ENCODE peak calls at places on chromosomes 5 and 9, in four cellular contexts. One of them, this sample, is unnamed.

GRCh38 chr5:160390787-160391696 is 8.8 kb downstream of the FAM200C start:
- DNase-seq in ovary: no peak
- DNase-seq in RWPE1: no peak
- DNase-seq in A673: peak
- DNase-seq in this sample: no peak

GRCh38 chr5:134511796-134512660 is 13.4 kb upstream of the JADE2 start:
- DNase-seq in RWPE1: peak
- DNase-seq in ovary: peak
- DNase-seq in A673: no peak
- DNase-seq in this sample: no peak

GRCh38 chr5:176660860-176661641 is 13.8 kb downstream of the TSPAN17 start:
- DNase-seq in ovary: peak
- DNase-seq in A673: peak
- DNase-seq in RWPE1: peak
- DNase-seq in this sample: peak

GRCh38 chr9:73167614-73168013 is 15.9 kb downstream of the ANXA1 start:
- DNase-seq in ovary: no peak
- DNase-seq in A673: no peak
- DNase-seq in RWPE1: no peak
- DNase-seq in this sample: no peak

GRCh38 chr9:92481029-92481633 is 1.2 kb downstream of the ASPN start:
- DNase-seq in A673: peak
- DNase-seq in RWPE1: peak
- DNase-seq in ovary: no peak
- DNase-seq in this sample: no peak

GRCh38 chr5:127697894-127698600 is 5.1 kb upstream of the CCDC192 start:
- DNase-seq in A673: no peak
- DNase-seq in ovary: no peak
- DNase-seq in RWPE1: peak
- DNase-seq in this sample: no peak

GRCh38 chr9:87641067-87641466 is 84.9 kb upstream of the CTSL start:
- DNase-seq in RWPE1: no peak
- DNase-seq in ovary: no peak
- DNase-seq in A673: no peak
- DNase-seq in this sample: no peak

GRCh38 chr9:133378408-133378962 is 2.3 kb downstream of the STKLD1 start:
- DNase-seq in ovary: no peak
- DNase-seq in RWPE1: no peak
- DNase-seq in A673: no peak
- DNase-seq in this sample: no peak

GRCh38 chr9:84031534-84031933 is 50.9 kb downstream of the RMI1 start:
- DNase-seq in RWPE1: no peak
- DNase-seq in ovary: no peak
- DNase-seq in A673: no peak
- DNase-seq in this sample: no peak

GRCh38 chr5:1507961-1508678 is 15.6 kb downstream of the LPCAT1 start:
- DNase-seq in A673: no peak
- DNase-seq in ovary: peak
- DNase-seq in RWPE1: no peak
- DNase-seq in this sample: no peak

GRCh38 chr9:91825866-91826265 is 124.2 kb downstream of the ROR2 start:
- DNase-seq in RWPE1: no peak
- DNase-seq in A673: no peak
- DNase-seq in ovary: no peak
- DNase-seq in this sample: no peak

GRCh38 chr9:30732060-30732459 is 1652.4 kb upstream of the ACO1 start:
- DNase-seq in ovary: no peak
- DNase-seq in A673: no peak
- DNase-seq in RWPE1: no peak
- DNase-seq in this sample: no peak

GRCh38 chr5:122498163-122498562 is 186.1 kb downstream of the SNCAIP start:
- DNase-seq in RWPE1: no peak
- DNase-seq in A673: peak
- DNase-seq in ovary: peak
- DNase-seq in this sample: no peak

GRCh38 chr5:177358333-177358939 is 712 bp downstream of the RGS14 start:
- DNase-seq in RWPE1: no peak
- DNase-seq in ovary: no peak
- DNase-seq in A673: no peak
- DNase-seq in this sample: no peak

GRCh38 chr9:109283012-109283411 is 37.8 kb downstream of the EPB41L4B start:
- DNase-seq in RWPE1: no peak
- DNase-seq in ovary: no peak
- DNase-seq in A673: no peak
- DNase-seq in this sample: no peak

GRCh38 chr5:173029499-173029921 is 26.6 kb upstream of the CREBRF start:
- DNase-seq in ovary: no peak
- DNase-seq in A673: no peak
- DNase-seq in RWPE1: no peak
- DNase-seq in this sample: no peak

GRCh38 chr5:135242021-135242480 is 157.0 kb downstream of the MACROH2A1 start:
- DNase-seq in A673: no peak
- DNase-seq in ovary: no peak
- DNase-seq in RWPE1: peak
- DNase-seq in this sample: no peak

GRCh38 chr9:26264709-26265601 is 586.7 kb upstream of the TUSC1 start:
- DNase-seq in RWPE1: no peak
- DNase-seq in A673: peak
- DNase-seq in ovary: no peak
- DNase-seq in this sample: no peak

GRCh38 chr5:180098526-180098925 is 27.0 kb upstream of the RNF130 start:
- DNase-seq in RWPE1: no peak
- DNase-seq in A673: no peak
- DNase-seq in ovary: no peak
- DNase-seq in this sample: no peak

GRCh38 chr5:105573575-105573974 is 2011.0 kb upstream of the NUDT12 start:
- DNase-seq in A673: no peak
- DNase-seq in RWPE1: no peak
- DNase-seq in ovary: no peak
- DNase-seq in this sample: no peak

GRCh38 chr5:54895816-54896341 is 89.5 kb downstream of the ESM1 start:
- DNase-seq in A673: peak
- DNase-seq in RWPE1: peak
- DNase-seq in ovary: no peak
- DNase-seq in this sample: no peak

DNA sequence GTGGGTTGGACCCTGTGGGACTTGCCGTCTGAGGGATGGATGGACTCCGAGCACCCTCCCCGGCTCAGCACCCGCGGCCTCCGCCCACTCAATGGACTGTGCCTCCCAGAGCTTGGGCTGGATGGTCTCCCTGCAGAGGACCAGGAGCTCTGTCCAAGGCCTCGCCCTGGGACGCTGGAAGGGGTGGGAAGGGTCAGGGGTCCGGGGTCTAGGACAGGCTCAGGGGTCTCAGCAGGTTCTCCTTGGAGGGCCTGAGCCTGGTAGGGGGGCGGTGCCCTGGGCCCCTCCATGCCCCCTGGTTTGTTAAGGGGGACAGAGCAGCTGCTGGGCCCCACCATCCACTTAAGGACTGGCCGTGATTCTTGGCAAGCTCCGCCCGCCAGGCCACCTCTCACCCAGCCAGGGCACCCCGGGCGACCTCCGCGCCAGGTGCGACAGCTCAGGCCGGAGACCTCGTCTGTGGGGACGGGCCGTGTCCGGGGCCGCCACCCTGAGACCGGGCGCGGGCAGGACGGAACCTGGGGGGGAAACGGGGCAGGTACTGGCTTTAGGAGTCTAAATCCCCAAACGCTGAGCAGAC is 29.2 kb downstream of the EXOC3 start:
- DNase-seq in A673: no peak
- DNase-seq in ovary: peak
- DNase-seq in RWPE1: no peak
- DNase-seq in this sample: no peak
- H3K27ac ChIP-seq in A673: peak
- H3K27ac ChIP-seq in ovary: peak
- H3K27ac ChIP-seq in RWPE1: peak
- H3K27ac ChIP-seq in this sample: peak

GRCh38 chr5:62589504-62589903 is 10.9 kb downstream of the LRRC70 start:
- DNase-seq in A673: no peak
- DNase-seq in RWPE1: no peak
- DNase-seq in ovary: no peak
- DNase-seq in this sample: no peak
- TF ChIP-seq CTCF in A673: peak
- TF ChIP-seq CTCF in RWPE1: no peak
- TF ChIP-seq CTCF in ovary: no peak
- TF ChIP-seq CTCF in this sample: no peak

DNA sequence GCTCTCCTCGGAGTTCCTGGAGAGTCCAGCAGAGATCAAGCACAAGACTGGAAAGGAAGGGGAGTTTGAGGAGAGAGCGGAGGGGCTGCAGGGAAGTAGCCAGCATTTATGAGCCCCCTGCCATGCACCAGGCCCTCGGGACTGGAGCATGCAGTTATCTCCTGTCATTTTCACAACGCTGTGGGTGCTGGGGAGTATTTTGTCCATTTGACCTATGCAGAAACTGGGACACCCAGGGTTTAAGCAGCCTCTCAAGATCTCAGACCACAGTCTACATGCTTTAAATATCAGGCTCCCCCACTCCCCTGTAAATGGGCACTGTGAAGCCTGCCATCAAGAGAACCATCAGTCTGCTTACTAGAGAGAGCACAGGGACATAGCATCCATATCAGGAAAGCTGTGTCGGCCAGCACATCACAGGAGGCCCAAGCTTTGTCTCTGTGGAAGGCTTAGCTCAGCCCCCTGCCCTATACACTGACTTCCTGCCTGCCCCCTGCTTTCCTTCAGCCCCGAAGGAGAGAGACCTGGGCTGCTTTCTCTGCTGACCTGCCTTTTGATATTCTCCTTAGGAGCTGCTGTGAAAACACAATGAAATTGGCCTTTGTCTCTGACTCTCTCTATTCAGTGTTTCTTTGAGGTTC is 7.3 kb downstream of the FOXI1 start:
- DNase-seq in RWPE1: no peak
- DNase-seq in A673: no peak
- DNase-seq in ovary: no peak
- DNase-seq in this sample: no peak
- H3K27ac ChIP-seq in RWPE1: no peak
- H3K27ac ChIP-seq in A673: no peak
- H3K27ac ChIP-seq in ovary: no peak
- H3K27ac ChIP-seq in this sample: no peak

GRCh38 chr9:6413365-6414263 is 615 bp downstream of the UHRF2 start:
- DNase-seq in A673: peak
- DNase-seq in ovary: no peak
- DNase-seq in RWPE1: no peak
- DNase-seq in this sample: peak
- TF ChIP-seq CTCF in A673: no peak
- TF ChIP-seq CTCF in ovary: no peak
- TF ChIP-seq CTCF in RWPE1: no peak
- TF ChIP-seq CTCF in this sample: no peak

DNA sequence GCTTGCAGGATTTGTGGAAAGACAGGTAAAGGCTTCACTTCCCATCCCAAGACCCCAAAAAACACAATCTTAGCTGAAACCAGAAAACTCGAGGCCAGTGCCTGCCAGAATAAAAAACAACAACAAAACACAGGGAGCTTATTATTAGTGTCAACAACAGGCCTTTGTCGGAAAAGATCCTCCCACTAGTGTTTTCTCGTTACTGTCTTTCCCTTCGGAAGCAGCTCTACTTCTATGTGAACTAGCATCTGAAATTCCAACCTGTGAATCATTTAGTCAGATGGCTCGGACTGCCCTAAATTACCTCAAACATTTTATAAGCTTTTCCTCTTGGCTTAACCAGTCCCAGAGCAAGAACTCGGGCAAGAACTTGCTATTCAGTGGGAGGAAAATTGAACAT is 122.2 kb upstream of the GNA14 start:
- DNase-seq in A673: no peak
- DNase-seq in ovary: no peak
- DNase-seq in RWPE1: no peak
- DNase-seq in this sample: no peak
- H3K27ac ChIP-seq in A673: no peak
- H3K27ac ChIP-seq in ovary: no peak
- H3K27ac ChIP-seq in RWPE1: no peak
- H3K27ac ChIP-seq in this sample: no peak

DNA sequence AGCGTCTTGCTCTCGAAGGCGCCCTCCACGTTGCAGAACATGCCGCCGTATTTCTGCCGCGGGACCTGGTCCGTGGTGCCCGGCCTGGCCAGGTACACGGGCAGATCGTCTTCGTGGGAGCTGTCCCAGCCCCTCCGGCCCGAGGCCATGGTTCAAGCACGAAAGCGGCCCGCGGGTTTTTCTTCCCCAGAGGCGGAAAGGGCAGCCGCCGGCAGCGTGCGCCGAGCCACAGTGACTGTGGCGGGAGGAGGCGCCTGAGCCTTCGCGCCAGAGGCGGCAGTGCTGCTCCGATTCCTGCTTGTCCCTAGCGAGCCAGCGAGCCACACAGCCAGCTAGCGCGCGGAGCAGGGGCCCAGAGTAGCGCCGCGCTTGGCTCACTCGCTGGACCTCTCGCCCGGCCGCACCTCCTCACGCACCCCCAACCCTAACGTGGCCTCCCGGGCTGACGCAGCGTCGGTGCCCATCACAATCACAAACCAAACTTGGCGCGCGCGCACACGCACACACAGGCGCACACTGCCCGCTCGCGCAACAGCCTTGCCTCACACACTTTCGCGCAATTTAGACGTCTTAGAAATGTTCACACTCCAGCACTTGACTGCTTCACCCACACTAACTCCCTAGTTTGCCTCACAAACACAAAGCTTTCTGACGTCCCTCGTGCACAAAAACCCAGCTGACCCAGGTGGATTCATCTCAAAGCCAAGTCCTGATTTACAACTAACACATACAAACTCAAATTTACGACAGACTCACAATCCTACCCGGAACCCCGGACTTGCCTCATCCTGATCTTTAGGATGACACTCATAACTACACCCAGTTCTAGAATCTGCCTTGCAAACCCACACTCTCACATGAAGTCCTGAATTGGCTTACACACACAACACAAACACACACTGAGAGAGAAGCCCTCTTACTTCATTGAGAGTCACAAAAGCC is at the start of gene DPYSL3:
- DNase-seq in RWPE1: peak
- DNase-seq in A673: peak
- DNase-seq in ovary: peak
- DNase-seq in this sample: no peak
- TF ChIP-seq CTCF in RWPE1: peak
- TF ChIP-seq CTCF in A673: peak
- TF ChIP-seq CTCF in ovary: peak
- TF ChIP-seq CTCF in this sample: no peak